ENCODE peak calls at places on chromosome 2, in seven cellular contexts. H is dorsolateral prefrontal cortex; C is iPS DF 6.9; R is K562; B is lower lobe of right lung; F is CD8-positive, alpha-beta memory T cell; P is left ventricle myocardium inferior. O is an unnamed sample.
A peak's percentile ranks its signal among the peaks of the same experiment; 100 is the strongest.

GRCh38 chr2:176891105-176891504 is 321.5 kb upstream of the HNRNPA3 start:
- DNase-seq in C (no peak), R (no peak), F (no peak), H (no peak), B (no peak), P (no peak), O (no peak)

GRCh38 chr2:96116424-96116878 is at the start of gene ADRA2B:
- DNase-seq in H (no peak), B (peak; percentile 82), R (peak; percentile 72), P (peak; percentile 74), F (peak; percentile 80), C (no peak), O (peak; percentile 81)

GRCh38 chr2:62149708-62150107 is 46.2 kb upstream of the B3GNT2 start:
- DNase-seq in R (peak; percentile 47), B (no peak), F (no peak), P (no peak), H (no peak), C (no peak), O (no peak)

GRCh38 chr2:120239488-120240287 is 13.0 kb upstream of the RALB start:
- DNase-seq in B (no peak), P (peak; percentile 47), C (no peak), H (no peak), R (no peak), F (no peak), O (no peak)

GRCh38 chr2:100968146-100969145 is 33.6 kb upstream of the RPL31 start:
- DNase-seq in C (no peak), F (no peak), H (no peak), B (no peak), R (no peak), P (no peak), O (no peak)

GRCh38 chr2:32810909-32811495 is 135.8 kb upstream of the LTBP1 start:
- DNase-seq in C (no peak), B (no peak), F (no peak), R (no peak), H (no peak), P (no peak), O (no peak)

GRCh38 chr2:230790981-230791380 is 73.8 kb upstream of the ITM2C start:
- DNase-seq in C (no peak), R (no peak), H (no peak), F (no peak), B (no peak), P (peak; percentile 33), O (no peak)

GRCh38 chr2:108074945-108075344 is 88.6 kb downstream of the SLC5A7 start:
- DNase-seq in P (no peak), C (peak; percentile 9), B (no peak), H (no peak), R (no peak), F (no peak), O (no peak)

GRCh38 chr2:163667064-163667887 is 68.5 kb downstream of the FIGN start:
- DNase-seq in B (no peak), P (no peak), F (no peak), R (no peak), H (no peak), C (no peak), O (no peak)

GRCh38 chr2:226336283-226336682 is 463.3 kb downstream of the IRS1 start:
- DNase-seq in H (no peak), F (no peak), B (no peak), C (no peak), P (no peak), R (no peak), O (no peak)

GRCh38 chr2:175063741-175064140 is 58.6 kb upstream of the CHN1 start:
- DNase-seq in F (no peak), C (no peak), H (no peak), R (no peak), P (no peak), B (no peak), O (no peak)

GRCh38 chr2:239106314-239106908 is 258.5 kb downstream of the TWIST2 start:
- DNase-seq in C (peak; percentile 25), R (peak; percentile 18), P (peak; percentile 42), B (no peak), F (no peak), H (peak; percentile 89), O (peak; percentile 30)

GRCh38 chr2:21039080-21039556 is 4.8 kb downstream of the APOB start:
- DNase-seq in P (no peak), B (no peak), H (no peak), C (no peak), R (no peak), F (no peak), O (no peak)

GRCh38 chr2:47235127-47235526 is 80.0 kb upstream of the STPG4 start:
- DNase-seq in F (no peak), R (peak; percentile 45), H (no peak), P (no peak), C (no peak), B (no peak), O (no peak)

GRCh38 chr2:60818272-60818671 is 62.2 kb downstream of the PAPOLG start:
- DNase-seq in R (peak; percentile 35), P (no peak), C (no peak), H (no peak), F (peak; percentile 58), B (no peak), O (no peak)

GRCh38 chr2:88959480-88960204 is 268.2 kb downstream of the RPIA start:
- DNase-seq in C (no peak), B (no peak), P (no peak), H (no peak), F (no peak), R (peak; percentile 6), O (no peak)

GRCh38 chr2:235876099-235876679 is 292.0 kb downstream of the GBX2 start:
- DNase-seq in H (no peak), F (no peak), B (no peak), P (no peak), C (no peak), R (no peak), O (no peak)

GRCh38 chr2:216117566-216117965 is 8.4 kb downstream of the XRCC5 start:
- DNase-seq in P (no peak), C (no peak), R (no peak), H (no peak), B (no peak), F (no peak), O (no peak)

GRCh38 chr2:32812316-32812715 is 134.4 kb upstream of the LTBP1 start:
- DNase-seq in B (no peak), H (no peak), P (no peak), F (no peak), C (no peak), R (no peak), O (no peak)

GRCh38 chr2:119808516-119809147 is 48.9 kb downstream of the PTPN4 start:
- DNase-seq in F (no peak), P (no peak), H (no peak), C (no peak), B (no peak), R (no peak), O (no peak)

GRCh38 chr2:113079123-113079522 is 11.4 kb downstream of the IL1F10 start:
- DNase-seq in R (no peak), B (no peak), P (no peak), C (no peak), F (no peak), H (no peak), O (no peak)

GRCh38 chr2:23492337-23492675 is 107.3 kb downstream of the KLHL29 start:
- DNase-seq in F (peak; percentile 22), B (no peak), C (no peak), R (no peak), P (no peak), H (no peak), O (no peak)

GRCh38 chr2:111522231-111522768 is 361.7 kb downstream of the ANAPC1 start:
- DNase-seq in H (no peak), R (no peak), B (no peak), F (no peak), C (no peak), P (no peak), O (no peak)

GRCh38 chr2:218959761-218960195 is 312 bp downstream of the CDK5R2 start:
- DNase-seq in C (no peak), R (no peak), B (no peak), F (no peak), H (no peak), P (no peak), O (no peak)

GRCh38 chr2:105068387-105068786 is 30.5 kb downstream of the MRPS9 start:
- DNase-seq in P (no peak), C (no peak), B (no peak), F (no peak), R (no peak), H (no peak), O (no peak)

GRCh38 chr2:213104089-213104902 is 47.1 kb downstream of the IKZF2 start:
- DNase-seq in R (no peak), F (no peak), P (no peak), C (no peak), B (no peak), H (no peak), O (no peak)
- H3K4me3 ChIP-seq in R (no peak overlapping the region), F (no peak overlapping the region), P (peak overlapping the region; percentile 39), C (no peak overlapping the region), B (no peak overlapping the region), H (no peak overlapping the region), O (peak overlapping the region; percentile 90)

GRCh38 chr2:131577812-131578211 is 50.1 kb downstream of the CCDC74A start:
- DNase-seq in H (no peak), B (no peak), R (no peak), C (no peak), P (no peak), F (no peak), O (no peak)
- H3K27me3 ChIP-seq in H (no peaks in the 10 kb centered on the region), B (no peaks in the 10 kb centered on the region), R (peaks cover 9% of the 10 kb centered on the region), C (no peaks in the 10 kb centered on the region), P (peaks cover 18% of the 10 kb centered on the region), F (no peaks in the 10 kb centered on the region), O (no peaks in the 10 kb centered on the region)

GRCh38 chr2:148993336-148993735 is 45.2 kb upstream of the LYPD6B start:
- DNase-seq in P (no peak), R (no peak), H (no peak), B (no peak), C (no peak), F (no peak), O (no peak)

GRCh38 chr2:148989882-148990493 is 48.5 kb upstream of the LYPD6B start:
- DNase-seq in B (no peak), R (peak; percentile 80), H (no peak), F (no peak), P (no peak), C (no peak), O (peak; percentile 18)

GRCh38 chr2:148988337-148988736 is 50.2 kb upstream of the LYPD6B start:
- DNase-seq in C (no peak), F (no peak), R (no peak), P (no peak), B (no peak), H (no peak), O (no peak)

GRCh38 chr2:148992448-148992847 is 46.1 kb upstream of the LYPD6B start:
- DNase-seq in P (no peak), H (no peak), B (no peak), C (no peak), F (no peak), R (no peak), O (no peak)

DNA sequence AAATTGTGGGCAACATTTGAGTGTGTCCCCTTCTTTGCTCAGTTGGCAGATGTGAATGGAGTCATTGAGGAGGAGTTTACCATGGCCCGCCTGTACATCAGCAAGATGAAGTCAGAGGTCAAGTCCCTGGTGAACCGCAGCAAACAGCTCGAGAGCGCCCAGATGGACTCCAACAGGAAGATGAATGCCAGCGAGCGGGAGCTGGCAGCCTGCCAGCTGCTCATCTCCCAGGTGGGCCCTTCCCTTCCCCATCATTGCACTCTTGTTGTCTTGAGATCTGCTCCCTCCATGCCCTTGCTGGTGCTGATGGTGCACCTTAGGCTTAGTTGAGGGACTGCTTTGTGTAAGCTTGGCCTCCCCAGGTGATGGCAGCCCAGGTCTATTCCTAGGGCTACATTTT is 47.5 kb upstream of the LYPD6B start:
- DNase-seq in R (no peak), B (no peak), C (no peak), H (no peak), P (no peak), F (no peak), O (no peak)
- H3K27ac ChIP-seq in R (no peak overlapping the region), B (no peak overlapping the region), C (no peak overlapping the region), H (no peak overlapping the region), P (no peak overlapping the region), F (no peak overlapping the region), O (no peak overlapping the region)

GRCh38 chr2:20012282-20013060 is at the start of gene MATN3:
- DNase-seq in C (no peak), H (no peak), R (peak; percentile 20), B (peak; percentile 71), F (no peak), P (peak; percentile 25), O (no peak)
- H3K4me3 ChIP-seq in C (peak within 1 kb of the TSS; percentile 84), H (peak within 1 kb of the TSS; percentile 60), R (peak within 1 kb of the TSS; percentile 27), B (peak within 1 kb of the TSS; percentile 61), F (no peak within 1 kb of the TSS), P (peak within 1 kb of the TSS; percentile 66), O (no peak within 1 kb of the TSS)

O was measured in CD4-positive, CD25-positive, alpha-beta regulatory T cell.